ENCODE peak calls at places on chromosomes 3 and 15, in six cellular contexts. H, F, A, B, V and W are unnamed samples.

GRCh38 chr3:72888546-72889309 is 882 bp downstream of the GXYLT2 start:
- DNase-seq in A (no peak), B (no peak), F (no peak), H (no peak), V (no peak), W (no peak)

GRCh38 chr3:158762701-158763100 is 30.4 kb upstream of the RARRES1 start:
- DNase-seq in A (no peak), B (no peak), V (no peak), H (no peak), F (no peak), W (no peak)

GRCh38 chr15:62406268-62406667 is 241.2 kb upstream of the C2CD4B start:
- DNase-seq in V (no peak), F (no peak), A (no peak), H (no peak), B (no peak), W (no peak)

GRCh38 chr3:115927210-115927609 is 303.9 kb downstream of the GAP43 start:
- DNase-seq in F (no peak), A (no peak), V (no peak), B (no peak), H (no peak), W (no peak)

GRCh38 chr3:190330936-190331734 is 8.9 kb upstream of the CLDN1 start:
- DNase-seq in F (no peak), V (no peak), B (no peak), A (no peak), H (no peak), W (no peak)

GRCh38 chr3:114442251-114442650 is 148.4 kb downstream of the TIGIT start:
- DNase-seq in F (no peak), H (no peak), A (no peak), B (no peak), V (no peak), W (no peak)

GRCh38 chr15:95868450-95868849 is 462.1 kb upstream of the NR2F2 start:
- DNase-seq in B (no peak), H (no peak), F (no peak), V (no peak), A (no peak), W (no peak)

GRCh38 chr3:41199866-41200668 is 762 bp downstream of the CTNNB1 start:
- DNase-seq in A (peak; percentile 38), B (peak; percentile 17), H (no peak), V (no peak), F (peak; percentile 51), W (peak; percentile 24)

GRCh38 chr3:128321418-128321817 is 145.3 kb downstream of the DNAJB8 start:
- DNase-seq in H (no peak), F (no peak), A (no peak), B (no peak), V (peak; percentile 10), W (peak; percentile 39)

GRCh38 chr3:188947401-188947982 is 224.3 kb upstream of the TPRG1 start:
- DNase-seq in B (peak; percentile 92), F (peak; percentile 20), H (peak; percentile 88), V (peak; percentile 90), A (peak; percentile 74), W (peak; percentile 97)

GRCh38 chr3:120858501-120858900 is 49.5 kb upstream of the STXBP5L start:
- DNase-seq in F (no peak), H (no peak), B (no peak), A (no peak), V (no peak), W (no peak)

GRCh38 chr3:165158011-165158410 is 38.2 kb downstream of the SLITRK3 start:
- DNase-seq in H (no peak), B (no peak), A (no peak), F (no peak), V (no peak), W (no peak)

GRCh38 chr3:17070560-17070959 is 185.8 kb downstream of the PLCL2 start:
- DNase-seq in F (no peak), B (peak; percentile 38), V (peak; percentile 38), A (no peak), H (peak; percentile 69), W (no peak)

GRCh38 chr3:194163697-194164096 is 27.7 kb downstream of the HES1 start:
- DNase-seq in B (no peak), V (no peak), A (no peak), H (no peak), F (no peak), W (no peak)

GRCh38 chr3:10194328-10195071 is 29.8 kb downstream of the IRAK2 start:
- DNase-seq in A (no peak), B (no peak), F (peak; percentile 72), V (no peak), H (peak; percentile 61), W (no peak)

GRCh38 chr15:90419738-90420487 is 31.9 kb downstream of the IQGAP1 start:
- DNase-seq in F (no peak), H (no peak), A (no peak), B (no peak), V (no peak), W (no peak)

GRCh38 chr3:45955706-45956105 is 12.4 kb downstream of the CXCR6 start:
- DNase-seq in H (no peak), F (no peak), B (no peak), A (no peak), V (no peak), W (no peak)

GRCh38 chr3:179710079-179710478 is 57.2 kb downstream of the USP13 start:
- DNase-seq in V (no peak), H (no peak), B (no peak), F (no peak), A (no peak), W (no peak)

GRCh38 chr15:76377217-76377616 is 40.6 kb downstream of the ISL2 start:
- DNase-seq in F (no peak), A (no peak), H (no peak), V (no peak), B (no peak), W (no peak)

GRCh38 chr15:69909719-69910444 is 187.8 kb downstream of the TLE3 start:
- DNase-seq in V (no peak), F (no peak), H (no peak), B (no peak), A (no peak), W (no peak)

DNA sequence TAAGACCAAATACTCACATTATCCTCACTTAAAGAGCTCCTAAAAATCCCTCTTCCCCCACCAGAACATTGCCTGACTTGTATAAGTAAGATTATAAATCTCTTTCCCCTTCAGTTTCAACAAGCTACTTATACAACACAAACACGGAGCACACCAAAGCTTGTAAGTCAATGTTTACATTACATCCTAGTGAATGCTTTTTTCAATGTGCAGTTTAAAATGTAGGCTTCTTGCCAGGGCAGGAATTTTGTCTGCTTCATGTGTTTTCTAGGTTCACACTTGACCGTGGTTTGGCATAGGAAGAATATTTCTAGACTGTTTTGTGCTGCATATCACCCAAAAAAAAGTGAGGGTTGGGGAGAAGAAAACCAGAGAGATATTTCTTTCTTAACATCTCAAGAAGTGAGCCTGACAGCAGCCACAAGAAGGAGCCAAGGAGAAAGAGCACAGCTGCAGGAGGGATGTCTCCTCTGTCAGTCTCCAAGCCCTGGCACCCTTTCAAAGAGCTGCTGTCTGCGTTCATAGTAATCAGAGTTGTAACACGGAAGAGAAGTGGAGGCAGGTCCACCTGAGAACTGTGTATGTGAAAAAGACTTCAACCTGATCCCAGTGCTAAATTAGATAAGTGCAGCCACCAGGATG is 255.8 kb downstream of the MEIS2 start:
- DNase-seq in H (no peak), B (no peak), V (no peak), F (no peak), A (no peak), W (no peak)
- TF ChIP-seq CTCF in H (no peak), B (no peak), V (no peak), F (no peak), A (no peak), W (no peak)

GRCh38 chr15:80107204-80107603 is 45.6 kb upstream of the FAH start:
- DNase-seq in A (no peak), F (no peak), H (no peak), V (no peak), B (no peak), W (no peak)

GRCh38 chr15:80109388-80109787 is 43.4 kb upstream of the FAH start:
- DNase-seq in H (no peak), F (no peak), B (no peak), V (no peak), A (no peak), W (no peak)

GRCh38 chr15:80115021-80115420 is 37.8 kb upstream of the FAH start:
- DNase-seq in A (no peak), V (no peak), B (no peak), H (no peak), F (no peak), W (no peak)

GRCh38 chr15:80107774-80108173 is 45.0 kb upstream of the FAH start:
- DNase-seq in V (peak; percentile 69), B (no peak), H (no peak), F (no peak), A (no peak), W (no peak)

DNA sequence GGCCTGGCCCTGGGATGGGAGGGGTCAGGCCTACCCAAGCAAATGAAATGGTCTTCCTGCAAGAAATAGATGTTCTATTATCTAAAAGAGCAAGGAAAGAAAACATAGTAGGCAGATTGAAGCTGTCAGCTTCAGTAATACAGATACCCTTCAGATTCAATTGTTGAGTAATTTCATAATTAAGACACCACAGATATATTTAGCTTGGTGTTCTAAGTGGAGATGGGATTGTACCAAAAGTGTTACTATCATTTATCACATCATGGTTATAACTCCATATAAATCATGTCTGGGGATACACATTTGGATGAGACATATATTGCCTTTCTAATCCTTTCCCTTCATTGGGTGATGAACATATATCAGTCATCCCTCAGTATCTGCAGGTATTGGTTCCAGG is 41.9 kb upstream of the FAH start:
- DNase-seq in F (no peak), H (no peak), B (no peak), A (no peak), V (no peak), W (no peak)
- TF ChIP-seq POLR2A in F (no peak), H (no peak), B (no peak), A (no peak), V (no peak), W (no peak)

GRCh38 chr3:69299344-69299743 is 86.5 kb downstream of the FRMD4B start:
- DNase-seq in V (no peak), F (no peak), B (no peak), A (no peak), H (no peak), W (no peak)

GRCh38 chr3:69306239-69307185 is 79.4 kb downstream of the FRMD4B start:
- DNase-seq in A (peak; percentile 75), B (peak; percentile 76), V (peak; percentile 77), H (peak; percentile 66), F (peak; percentile 37), W (peak; percentile 81)

GRCh38 chr3:69305011-69305410 is 80.9 kb downstream of the FRMD4B start:
- DNase-seq in H (no peak), F (no peak), V (no peak), B (no peak), A (no peak), W (no peak)

GRCh38 chr3:69300296-69300695 is 85.6 kb downstream of the FRMD4B start:
- DNase-seq in B (no peak), A (no peak), V (no peak), H (no peak), F (no peak), W (no peak)

DNA sequence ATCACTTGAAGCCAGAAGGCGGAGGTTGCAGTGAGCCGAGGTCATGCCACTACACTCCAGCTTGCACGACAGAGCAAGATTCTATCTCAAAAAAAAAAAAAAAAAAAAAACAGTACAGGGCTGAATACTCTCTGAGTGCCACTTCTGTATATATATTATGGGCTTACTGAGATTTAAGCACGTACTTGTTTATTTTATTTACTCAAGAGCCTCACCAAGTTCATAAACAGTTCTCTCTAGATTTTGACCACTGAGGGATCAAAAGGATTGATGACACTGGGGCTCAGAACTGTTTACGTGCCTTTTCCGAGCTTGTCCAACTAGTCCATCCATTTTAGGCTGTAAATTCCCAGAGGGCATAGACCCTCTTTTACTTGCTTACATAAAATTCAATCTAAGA is 81.5 kb downstream of the FRMD4B start:
- DNase-seq in B (no peak), V (no peak), H (no peak), F (no peak), A (no peak), W (no peak)
- TF ChIP-seq CTCF in B (no peak), V (no peak), H (no peak), F (no peak), A (no peak), W (no peak)

GRCh38 chr3:24936574-24936973 is 441.9 kb upstream of the THRB start:
- DNase-seq in B (no peak), V (no peak), H (no peak), A (no peak), F (no peak), W (no peak)
- TF ChIP-seq POLR2A in B (no peak), V (no peak), H (no peak), A (no peak), F (no peak), W (no peak)